ENCODE peak calls at places on chromosomes 6 and 20, in eight cellular contexts. I is pancreas; H is A549; D is effector memory CD4-positive, alpha-beta T cell; E is amygdala; B is HEK293T; M is CD4-positive, alpha-beta T cell; Y is NCI-H2081. L is an unnamed sample.

GRCh38 chr20:32343438-32343837 is 14.7 kb upstream of the ASXL1 start:
- DNase-seq in M (no peak), B (no peak), I (no peak), Y (no peak), D (no peak), H (no peak), E (no peak), L (no peak)

GRCh38 chr6:104682722-104683643 is 176.7 kb downstream of the HACE1 start:
- DNase-seq in Y (no peak), D (peak), E (no peak), H (peak), I (peak), M (peak), B (peak), L (no peak)

GRCh38 chr6:32151885-32152311 is at the start of gene PRRT1:
- DNase-seq in M (no peak), H (no peak), B (no peak), E (peak), Y (no peak), D (no peak), I (no peak), L (no peak)

GRCh38 chr6:411402-412145 is 20.0 kb downstream of the IRF4 start:
- DNase-seq in I (no peak), Y (no peak), H (no peak), M (no peak), E (no peak), B (no peak), D (no peak), L (no peak)

GRCh38 chr20:37365760-37366638 is 20.1 kb downstream of the SRC start:
- DNase-seq in D (no peak), H (no peak), B (no peak), E (no peak), Y (no peak), M (no peak), I (no peak), L (no peak)

GRCh38 chr6:134632034-134632433 is 314.1 kb upstream of the SGK1 start:
- DNase-seq in I (no peak), M (no peak), B (no peak), E (no peak), Y (no peak), D (no peak), H (no peak), L (no peak)

GRCh38 chr6:2158596-2159271 is 86.7 kb downstream of the GMDS start:
- DNase-seq in I (no peak), D (no peak), Y (no peak), E (no peak), M (no peak), B (peak), H (peak), L (no peak)

GRCh38 chr20:15913661-15914060 is 659.6 kb downstream of the KIF16B start:
- DNase-seq in E (no peak), I (no peak), Y (no peak), D (no peak), M (no peak), B (no peak), H (no peak), L (no peak)

GRCh38 chr6:159727717-159728440 is 573 bp downstream of the WTAP start:
- DNase-seq in E (no peak), I (no peak), M (no peak), B (peak), H (no peak), D (no peak), Y (no peak), L (no peak)

GRCh38 chr6:134909701-134910595 is 40.0 kb downstream of the ALDH8A1 start:
- DNase-seq in Y (no peak), B (no peak), I (no peak), D (no peak), H (no peak), M (no peak), E (no peak), L (no peak)

GRCh38 chr20:22861990-22862389 is 173.1 kb upstream of the SSTR4 start:
- DNase-seq in I (no peak), M (no peak), D (no peak), E (no peak), B (no peak), Y (no peak), H (no peak), L (no peak)

GRCh38 chr6:125363010-125363359 is 61.2 kb upstream of the HDDC2 start:
- DNase-seq in I (no peak), B (no peak), H (no peak), D (no peak), E (no peak), Y (no peak), M (no peak), L (no peak)

GRCh38 chr6:136647363-136647763 is 97.1 kb upstream of the MAP7 start:
- DNase-seq in Y (no peak), M (peak), E (no peak), D (peak), H (no peak), I (no peak), B (no peak), L (no peak)

GRCh38 chr6:99473730-99474129 is 41.5 kb downstream of the USP45 start:
- DNase-seq in B (no peak), Y (no peak), E (no peak), M (no peak), I (no peak), D (no peak), H (no peak), L (no peak)

GRCh38 chr20:46619445-46619844 is 31.8 kb downstream of the SLC13A3 start:
- DNase-seq in D (no peak), Y (no peak), H (no peak), E (no peak), B (no peak), M (no peak), I (no peak), L (no peak)

GRCh38 chr20:51906049-51906448 is 103.7 kb upstream of the SALL4 start:
- DNase-seq in D (no peak), I (no peak), B (no peak), E (no peak), H (no peak), M (no peak), Y (no peak), L (no peak)

GRCh38 chr6:148192310-148192709 is 150.3 kb upstream of the SASH1 start:
- DNase-seq in D (no peak), H (no peak), M (no peak), B (no peak), I (no peak), Y (no peak), E (no peak), L (no peak)

GRCh38 chr6:35473075-35473848 is 5.1 kb downstream of the RPL10A start:
- DNase-seq in I (no peak), D (no peak), H (no peak), Y (no peak), E (no peak), M (no peak), B (no peak), L (no peak)

GRCh38 chr20:4384961-4385360 is 336.7 kb upstream of the PRND start:
- DNase-seq in E (no peak), I (no peak), Y (no peak), B (no peak), D (no peak), M (no peak), H (no peak), L (no peak)

GRCh38 chr6:165704001-165704748 is 41.1 kb upstream of the PDE10A start:
- DNase-seq in Y (no peak), M (no peak), D (no peak), B (no peak), E (no peak), H (no peak), I (no peak), L (no peak)

GRCh38 chr6:99349620-99350141 is at the start of gene FAXC:
- DNase-seq in D (no peak), Y (peak), M (no peak), E (no peak), I (peak), B (peak), H (peak), L (peak)

GRCh38 chr6:3280091-3280490 is 21.3 kb downstream of the PSMG4 start:
- DNase-seq in D (no peak), M (no peak), E (no peak), H (no peak), B (no peak), I (peak), Y (no peak), L (no peak)

GRCh38 chr6:72783667-72784066 is 161.8 kb downstream of the KCNQ5 start:
- DNase-seq in D (no peak), M (no peak), H (no peak), B (no peak), Y (no peak), I (no peak), E (no peak), L (no peak)

GRCh38 chr6:149335924-149336323 is 18.4 kb downstream of the TAB2 start:
- DNase-seq in Y (no peak), B (no peak), I (no peak), M (no peak), E (no peak), D (no peak), H (peak), L (no peak)

GRCh38 chr6:5068153-5068751 is 16.9 kb upstream of the PPP1R3G start:
- DNase-seq in E (no peak), Y (no peak), M (no peak), B (no peak), I (no peak), D (no peak), H (no peak), L (no peak)